ENCODE peak calls at places on chromosomes 5 and 9, in five cellular contexts. K is psoas muscle, J is A549, R is foreskin fibroblast, F is tibial nerve. W is an unnamed sample.

GRCh38 chr9:114484854-114485443 is 20.3 kb downstream of the WHRN start:
- DNase-seq in J (peak), F (no peak), K (no peak), R (peak), W (peak)

GRCh38 chr9:6079386-6079785 is 64.0 kb upstream of the RANBP6 start:
- DNase-seq in J (no peak), R (no peak), K (no peak), F (no peak), W (no peak)

GRCh38 chr5:60323596-60323995 is 376.4 kb downstream of the DEPDC1B start:
- DNase-seq in J (no peak), F (no peak), K (no peak), R (no peak), W (no peak)

GRCh38 chr9:131593255-131593820 is 48.0 kb downstream of the PRRT1B start:
- DNase-seq in F (no peak), J (no peak), K (no peak), R (no peak), W (no peak)

GRCh38 chr5:172110921-172111873 is 76.8 kb downstream of the STK10 start:
- DNase-seq in J (no peak), R (peak), K (peak), F (no peak), W (no peak)

GRCh38 chr5:144504929-144505578 is 334.4 kb downstream of the KCTD16 start:
- DNase-seq in F (no peak), K (no peak), J (no peak), R (no peak), W (no peak)

GRCh38 chr9:98374385-98375051 is 119.1 kb upstream of the TBC1D2 start:
- DNase-seq in J (peak), K (no peak), R (peak), F (no peak), W (peak)

GRCh38 chr9:2570615-2571479 is 50.7 kb upstream of the VLDLR start:
- DNase-seq in F (peak), K (peak), R (peak), J (peak), W (peak)

GRCh38 chr9:86829496-86830046 is 117.7 kb downstream of the GAS1 start:
- DNase-seq in J (no peak), R (no peak), F (no peak), K (no peak), W (no peak)

GRCh38 chr5:1244976-1245375 is 19.8 kb downstream of the SLC6A18 start:
- DNase-seq in R (no peak), J (no peak), K (no peak), F (no peak), W (no peak)

GRCh38 chr5:13944564-13945195 is at the start of gene DNAH5:
- DNase-seq in J (no peak), R (no peak), F (no peak), K (no peak), W (no peak)

GRCh38 chr5:148937830-148938534 is 111.6 kb downstream of the ADRB2 start:
- DNase-seq in J (no peak), F (no peak), K (no peak), R (no peak), W (no peak)
- TF ChIP-seq CTCF in J (no peak), F (no peak), K (no peak), R (no peak), W (no peak)

GRCh38 chr9:31032206-31032605 is 1352.2 kb upstream of the ACO1 start:
- DNase-seq in J (no peak), K (no peak), R (no peak), F (no peak), W (no peak)

GRCh38 chr9:31034311-31034710 is 1350.1 kb upstream of the ACO1 start:
- DNase-seq in J (no peak), K (no peak), R (no peak), F (no peak), W (no peak)

GRCh38 chr9:31027678-31028077 is 1356.8 kb upstream of the ACO1 start:
- DNase-seq in R (no peak), K (no peak), F (no peak), J (no peak), W (no peak)

GRCh38 chr9:31028137-31028536 is 1356.3 kb upstream of the ACO1 start:
- DNase-seq in K (no peak), F (no peak), R (no peak), J (no peak), W (no peak)

DNA sequence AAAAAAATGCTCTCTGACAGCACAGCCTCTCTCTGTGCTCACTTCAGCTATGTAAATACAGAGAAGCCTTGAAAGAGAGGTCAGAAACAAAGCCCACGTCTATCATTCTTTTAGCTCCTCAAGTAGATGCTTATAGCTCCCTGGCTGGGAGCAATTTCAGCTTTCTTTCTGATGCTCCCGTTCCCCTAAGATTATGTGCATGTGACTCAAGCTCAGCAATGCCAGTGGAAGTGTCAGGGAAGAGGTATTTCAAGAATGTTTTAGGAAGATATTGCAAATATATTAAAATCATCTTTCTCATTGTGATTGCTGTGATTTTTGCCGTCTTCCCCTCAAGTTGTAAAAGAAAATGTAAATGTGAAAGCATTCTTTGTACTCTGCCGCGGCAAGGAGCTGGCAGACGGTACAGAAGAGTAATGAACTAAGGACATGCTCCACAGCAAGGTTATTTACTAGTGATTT is 1353.7 kb upstream of the ACO1 start:
- DNase-seq in J (no peak), R (no peak), F (no peak), K (no peak), W (no peak)
- H3K4me3 ChIP-seq in J (no peak), R (no peak), F (no peak), K (no peak), W (no peak)

GRCh38 chr9:18240213-18240612 is 233.7 kb upstream of the ADAMTSL1 start:
- DNase-seq in F (no peak), K (no peak), J (no peak), R (no peak), W (no peak)

GRCh38 chr9:18250051-18250450 is 223.9 kb upstream of the ADAMTSL1 start:
- DNase-seq in K (no peak), R (no peak), F (no peak), J (no peak), W (no peak)

GRCh38 chr9:18245911-18246310 is 228.0 kb upstream of the ADAMTSL1 start:
- DNase-seq in F (no peak), R (peak), K (no peak), J (no peak), W (no peak)
- TF ChIP-seq CTCF in F (no peak), R (peak), K (no peak), J (no peak), W (peak)

GRCh38 chr9:134932656-134933055 is 14.9 kb upstream of the FCN1 start:
- DNase-seq in K (no peak), F (no peak), R (no peak), J (no peak), W (no peak)

GRCh38 chr9:134929560-134930158 is 11.9 kb upstream of the FCN1 start:
- DNase-seq in F (no peak), R (no peak), J (no peak), K (no peak), W (no peak)

GRCh38 chr9:134928796-134929559 is 11.3 kb upstream of the FCN1 start:
- DNase-seq in R (no peak), F (peak), J (no peak), K (peak), W (no peak)

GRCh38 chr9:134932171-134932570 is 14.5 kb upstream of the FCN1 start:
- DNase-seq in R (no peak), K (no peak), J (no peak), F (no peak), W (no peak)

GRCh38 chr9:134930404-134930803 is 12.7 kb upstream of the FCN1 start:
- DNase-seq in J (no peak), K (no peak), F (no peak), R (no peak), W (no peak)
- H3K4me3 ChIP-seq in J (no peak), K (no peak), F (no peak), R (no peak), W (no peak)

DNA sequence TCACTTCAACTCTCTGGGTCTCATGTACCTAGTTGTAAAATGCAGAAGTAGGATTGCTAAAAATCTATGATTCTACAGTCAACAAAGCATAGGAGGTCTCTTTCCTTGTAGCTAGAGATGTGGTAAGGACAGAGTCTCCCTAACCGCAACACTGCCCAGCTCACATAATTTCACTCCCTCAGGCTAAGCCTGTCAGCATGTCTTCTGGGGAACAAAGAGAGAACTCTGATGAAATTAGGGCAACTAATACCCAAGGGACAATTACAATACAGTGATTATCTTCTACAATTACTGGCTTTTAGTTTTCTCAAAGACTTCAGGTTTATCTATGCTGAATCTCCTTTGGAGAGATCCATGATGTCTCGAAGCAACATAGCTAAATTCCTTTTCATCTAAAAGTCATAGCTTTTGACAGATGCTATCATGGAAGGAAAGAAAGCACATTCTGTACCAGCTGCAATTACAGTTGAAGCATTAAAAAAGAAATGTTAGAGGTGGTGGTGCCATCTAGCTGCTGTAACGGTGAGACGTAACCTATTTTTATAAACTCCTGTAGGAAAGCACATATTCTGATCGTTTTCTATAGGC is 141.1 kb upstream of the TARS1 start:
- DNase-seq in R (peak), K (no peak), F (no peak), J (peak), W (no peak)
- TF ChIP-seq CTCF in R (peak), K (peak), F (peak), J (peak), W (peak)

GRCh38 chr5:180798193-180798592 is 4.4 kb downstream of the MGAT1 start:
- DNase-seq in J (no peak), F (no peak), K (no peak), R (no peak), W (no peak)

GRCh38 chr5:180795771-180796313 is 6.8 kb downstream of the MGAT1 start:
- DNase-seq in K (no peak), R (no peak), J (no peak), F (no peak), W (no peak)

GRCh38 chr5:180799194-180799593 is 3.4 kb downstream of the MGAT1 start:
- DNase-seq in J (peak), F (no peak), K (no peak), R (no peak), W (no peak)

GRCh38 chr5:180799902-180800801 is 2.5 kb downstream of the MGAT1 start:
- DNase-seq in F (no peak), K (no peak), R (peak), J (peak), W (no peak)

DNA sequence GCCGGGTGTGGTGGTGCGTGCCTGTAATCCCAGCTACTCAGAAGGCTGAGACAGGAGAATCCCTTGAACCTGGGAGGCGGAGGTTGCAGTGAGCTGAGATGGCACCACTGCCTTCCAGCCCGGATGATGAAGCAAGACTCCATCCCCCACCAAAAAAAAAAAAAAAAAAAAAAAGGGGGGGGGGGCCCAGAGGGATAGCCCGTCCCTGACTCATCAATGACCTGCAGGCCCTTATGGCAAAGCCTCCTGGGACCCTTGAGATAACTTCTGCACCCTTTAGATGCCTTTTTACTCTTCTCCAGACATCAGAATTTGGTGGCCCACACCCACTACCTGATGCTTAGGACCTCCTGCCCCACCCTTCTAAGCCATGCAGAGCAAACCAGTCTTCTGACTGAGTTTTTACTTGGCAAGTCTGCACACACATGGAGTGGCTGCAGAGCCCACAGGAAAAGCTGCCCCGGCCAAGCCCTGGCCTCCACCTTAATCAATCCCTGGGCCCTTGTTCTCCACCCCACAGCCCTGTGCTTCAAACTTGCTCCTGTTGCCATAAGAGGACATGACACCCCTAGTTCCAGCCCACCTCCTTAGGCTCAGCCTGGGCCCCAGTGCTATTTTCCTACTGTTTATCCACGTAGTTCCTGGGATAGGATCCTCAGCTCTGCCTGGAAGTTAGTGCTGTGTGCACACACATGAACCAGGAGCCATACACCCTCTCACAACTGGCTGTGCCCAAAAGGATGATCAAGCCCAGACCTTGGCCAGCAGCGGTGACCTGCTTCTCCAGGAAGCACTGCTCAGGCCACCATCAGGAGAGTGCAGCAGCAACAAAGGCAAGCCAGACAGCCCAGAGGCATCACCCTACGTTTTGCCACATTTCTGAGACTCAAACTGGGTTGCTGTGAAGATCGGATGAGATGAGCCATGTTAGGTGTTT is 5.1 kb downstream of the MGAT1 start:
- DNase-seq in J (no peak), R (no peak), K (no peak), F (no peak), W (no peak)
- H3K4me3 ChIP-seq in J (no peak), R (no peak), K (no peak), F (no peak), W (no peak)

GRCh38 chr9:4069457-4070162 is 230.3 kb downstream of the GLIS3 start:
- DNase-seq in J (no peak), R (no peak), K (no peak), F (no peak), W (no peak)

GRCh38 chr9:4068914-4069313 is 231.0 kb downstream of the GLIS3 start:
- DNase-seq in F (no peak), R (no peak), J (no peak), K (no peak), W (no peak)

GRCh38 chr9:4077499-4078102 is 222.3 kb downstream of the GLIS3 start:
- DNase-seq in J (peak), R (peak), F (peak), K (peak), W (peak)

GRCh38 chr9:4070266-4070665 is 229.6 kb downstream of the GLIS3 start:
- DNase-seq in F (no peak), R (no peak), J (no peak), K (no peak), W (no peak)

DNA sequence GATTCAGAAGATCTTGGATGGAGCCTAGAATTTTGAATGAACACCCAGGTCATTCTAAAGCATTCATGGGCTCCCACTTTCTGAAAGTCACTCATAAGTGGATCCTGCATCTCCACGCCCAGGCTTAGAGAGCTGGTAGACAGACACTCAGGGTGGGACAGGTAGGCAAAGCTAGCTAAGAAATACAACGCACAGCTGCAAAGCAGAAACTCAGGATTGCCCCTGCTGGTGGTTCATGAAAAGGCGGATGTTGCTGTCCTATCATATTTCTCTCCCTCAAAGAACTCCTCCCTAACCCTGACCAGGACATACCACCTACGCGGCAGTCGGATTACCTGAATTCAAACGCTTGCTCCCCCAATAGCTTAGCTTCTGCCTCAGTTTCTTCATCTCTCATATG is 226.5 kb downstream of the GLIS3 start:
- DNase-seq in K (no peak), J (peak), F (no peak), R (no peak), W (no peak)
- TF ChIP-seq CTCF in K (no peak), J (no peak), F (no peak), R (no peak), W (peak)

DNA sequence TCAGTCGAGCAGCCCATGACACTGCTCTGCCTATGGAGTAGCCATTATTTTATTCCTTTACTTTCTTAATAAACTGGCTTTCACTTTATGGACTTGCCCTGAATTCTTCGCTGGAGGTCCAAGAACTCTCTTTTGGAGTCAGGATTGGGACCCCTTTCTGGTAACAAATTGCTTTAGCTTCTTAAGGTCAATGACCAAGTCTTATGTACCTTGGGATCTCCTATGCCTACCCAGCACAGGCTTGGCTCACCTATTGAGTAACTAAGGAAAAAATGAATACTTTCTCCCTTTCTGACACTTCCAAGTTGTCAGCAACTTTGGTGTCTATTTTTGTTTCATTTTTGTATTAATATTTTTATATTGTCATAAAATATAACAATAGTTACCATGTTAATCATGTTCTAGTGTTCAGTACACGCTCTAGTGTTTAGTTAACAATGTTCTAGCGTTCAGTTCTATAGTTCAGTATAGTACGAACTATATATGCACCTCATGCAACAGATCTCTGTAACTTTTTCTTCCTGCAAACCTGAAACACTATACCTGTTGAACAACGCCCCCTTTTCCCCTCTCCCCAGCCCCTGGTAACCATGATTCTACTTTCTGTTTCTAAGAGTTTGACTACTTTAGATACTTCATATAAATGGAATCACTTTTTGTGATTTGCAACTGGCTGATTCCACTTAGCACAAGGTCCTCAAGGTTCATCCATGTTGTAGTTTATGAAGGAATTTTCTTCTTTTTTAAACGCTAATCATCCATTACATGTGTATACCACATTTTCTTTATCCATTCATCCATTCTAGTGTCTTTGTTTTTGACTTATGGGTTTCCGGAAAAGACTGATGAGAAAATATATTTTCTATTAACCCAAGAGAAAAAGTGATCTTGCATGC is 1.8 kb upstream of the RHOBTB3 start:
- DNase-seq in F (no peak), J (no peak), K (no peak), R (no peak), W (no peak)
- H3K4me3 ChIP-seq in F (no peak), J (no peak), K (no peak), R (no peak), W (no peak)

GRCh38 chr9:95504053-95504963 is 12.5 kb downstream of the PTCH1 start:
- DNase-seq in K (no peak), R (peak), J (peak), F (peak), W (no peak)
- TF ChIP-seq CTCF in K (no peak), R (no peak), J (no peak), F (no peak), W (no peak)

DNA sequence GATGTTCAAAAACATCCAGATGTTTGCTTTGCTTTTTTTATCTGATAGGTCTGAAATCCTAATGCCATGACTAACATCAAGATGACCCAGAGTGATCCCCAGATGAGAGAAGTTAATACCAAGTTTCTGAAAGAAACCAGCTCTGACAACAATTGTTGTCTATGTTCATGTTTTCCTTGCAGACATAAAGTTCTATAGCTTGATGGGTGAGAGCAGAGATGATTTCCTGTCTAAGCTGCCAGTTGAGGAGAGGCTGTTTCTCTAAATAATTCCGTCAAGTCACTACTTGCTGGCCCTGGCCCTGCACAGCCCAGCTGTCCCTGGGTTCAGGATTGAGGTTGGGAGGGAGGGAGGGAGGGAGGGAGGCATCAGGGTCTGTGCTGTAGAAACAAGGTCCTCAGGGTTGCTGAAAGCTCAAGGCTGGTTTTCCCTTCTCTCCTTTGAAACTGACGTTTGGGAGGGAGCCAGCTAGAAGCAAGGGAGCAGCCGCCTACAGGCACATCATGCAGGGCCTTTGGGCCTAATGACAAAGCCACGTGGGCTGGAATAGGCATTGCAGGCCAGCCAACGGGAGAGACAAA is 3.9 kb downstream of the SPARC start:
- DNase-seq in J (no peak), R (no peak), F (no peak), K (no peak), W (no peak)
- H3K4me3 ChIP-seq in J (no peak), R (peak), F (peak), K (peak), W (peak)

W was measured in HFF-Myc.